ENCODE peak calls at places on chromosome 14, in ten cellular contexts. L is MM.1S, C is BJ, X is endothelial cell of umbilical vein, S is ascending aorta, J is activated B cell treated with CpG ODN at 0.5 μM for 24 hours, Z is heart right ventricle, B is uterus, R is AG10803, G is fibroblast of mammary gland. E is an unnamed sample.

GRCh38 chr14:56730468-56731145 is 79.7 kb downstream of the OTX2 start:
- DNase-seq in S (no peak), L (no peak), Z (no peak), X (no peak), B (no peak), C (no peak), R (no peak), J (no peak), G (no peak), E (no peak)

GRCh38 chr14:105013150-105013787 is 7.6 kb downstream of the CDCA4 start:
- DNase-seq in Z (peak), X (no peak), R (peak), L (no peak), G (no peak), C (no peak), S (no peak), J (no peak), B (no peak), E (peak)

GRCh38 chr14:75279739-75280447 is 1.3 kb downstream of the FOS start:
- DNase-seq in C (no peak), X (no peak), L (no peak), Z (no peak), B (peak), J (no peak), G (no peak), R (peak), S (peak), E (no peak)

GRCh38 chr14:72605096-72605920 is 288.6 kb downstream of the DPF3 start:
- DNase-seq in L (no peak), R (no peak), S (peak), Z (no peak), C (no peak), J (no peak), G (no peak), X (no peak), B (no peak), E (no peak)

GRCh38 chr14:104700747-104701215 is 11.4 kb downstream of the INF2 start:
- DNase-seq in X (no peak), G (no peak), L (no peak), C (no peak), S (no peak), B (no peak), R (no peak), J (no peak), Z (no peak), E (no peak)

GRCh38 chr14:76056128-76056527 is 70.6 kb downstream of the IFT43 start:
- DNase-seq in Z (no peak), G (peak), R (no peak), X (no peak), B (no peak), J (no peak), C (no peak), S (no peak), L (no peak), E (no peak)

GRCh38 chr14:20720741-20721140 is 24.9 kb upstream of the EDDM3A start:
- DNase-seq in X (no peak), C (no peak), G (no peak), R (no peak), Z (no peak), J (no peak), S (no peak), L (no peak), B (no peak), E (no peak)

GRCh38 chr14:79842270-79842669 is 369.0 kb downstream of the DIO2 start:
- DNase-seq in B (peak), S (peak), L (no peak), R (peak), Z (no peak), G (peak), C (peak), X (no peak), J (no peak), E (no peak)

GRCh38 chr14:94392510-94392935 is 4.1 kb upstream of the SERPINA1 start:
- DNase-seq in B (no peak), Z (no peak), L (no peak), J (no peak), C (no peak), G (peak), X (no peak), S (peak), R (peak), E (peak)

GRCh38 chr14:90726656-90727055 is 89.6 kb downstream of the TTC7B start:
- DNase-seq in S (peak), L (no peak), G (peak), B (peak), Z (no peak), R (peak), J (no peak), C (peak), X (no peak), E (no peak)

GRCh38 chr14:99838555-99839193 is 45.5 kb downstream of the EML1 start:
- DNase-seq in R (peak), B (no peak), C (no peak), L (no peak), S (no peak), Z (no peak), G (peak), X (no peak), J (no peak), E (no peak)

GRCh38 chr14:95281560-95282176 is 38.0 kb downstream of the CLMN start:
- DNase-seq in G (no peak), L (no peak), B (no peak), X (no peak), R (no peak), J (no peak), C (no peak), S (no peak), Z (no peak), E (no peak)

GRCh38 chr14:95872777-95873176 is 3.9 kb upstream of the TUNAR start:
- DNase-seq in J (no peak), C (no peak), B (no peak), Z (no peak), X (no peak), S (peak), L (no peak), G (no peak), R (no peak), E (no peak)

GRCh38 chr14:78345346-78345745 is 175.2 kb downstream of the NRXN3 start:
- DNase-seq in R (no peak), J (no peak), B (no peak), L (no peak), C (no peak), Z (no peak), S (no peak), X (no peak), G (no peak), E (no peak)

GRCh38 chr14:90450151-90450550 is 53.3 kb downstream of the CALM1 start:
- DNase-seq in B (no peak), Z (no peak), S (no peak), L (no peak), X (no peak), C (no peak), R (no peak), G (no peak), J (no peak), E (no peak)

GRCh38 chr14:92253381-92253894 is 69.5 kb upstream of the SLC24A4 start:
- DNase-seq in C (no peak), X (no peak), S (no peak), Z (no peak), J (no peak), G (no peak), R (no peak), B (no peak), L (no peak), E (no peak)

GRCh38 chr14:22226381-22226780 is 362.6 kb downstream of the DAD1 start:
- DNase-seq in X (no peak), B (no peak), J (no peak), Z (no peak), R (no peak), S (no peak), L (no peak), G (no peak), C (no peak), E (no peak)

GRCh38 chr14:64061115-64061514 is 208.3 kb downstream of the SYNE2 start:
- DNase-seq in L (no peak), J (no peak), C (no peak), B (no peak), X (no peak), S (no peak), R (no peak), G (no peak), Z (no peak), E (no peak)

GRCh38 chr14:71550367-71550766 is 381.9 kb upstream of the RGS6 start:
- DNase-seq in J (no peak), C (no peak), B (no peak), R (no peak), G (no peak), L (no peak), Z (no peak), X (no peak), S (no peak), E (peak)

GRCh38 chr14:95477411-95478089 is 38.9 kb downstream of the SYNE3 start:
- DNase-seq in R (no peak), X (no peak), B (no peak), J (no peak), S (no peak), L (no peak), Z (no peak), G (no peak), C (no peak), E (no peak)

GRCh38 chr14:52730708-52731111 is 744 bp downstream of the STYX start:
- DNase-seq in R (peak), B (no peak), L (no peak), Z (no peak), J (no peak), S (no peak), C (no peak), X (peak), G (peak), E (no peak)

GRCh38 chr14:56555921-56556570 is 23.6 kb upstream of the TMEM260 start:
- DNase-seq in L (peak), B (no peak), S (no peak), R (peak), J (no peak), X (peak), C (no peak), G (peak), Z (no peak), E (peak)

GRCh38 chr14:69090187-69090789 is 62.6 kb downstream of the DCAF5 start:
- DNase-seq in S (no peak), G (peak), L (peak), X (peak), J (no peak), C (no peak), R (peak), Z (no peak), B (no peak), E (no peak)

GRCh38 chr14:90656986-90657385 is 159.2 kb downstream of the TTC7B start:
- DNase-seq in Z (no peak), R (no peak), G (no peak), J (no peak), S (no peak), X (no peak), C (no peak), L (no peak), B (no peak), E (no peak)

GRCh38 chr14:71148627-71149026 is 241.4 kb downstream of the PCNX1 start:
- DNase-seq in S (no peak), B (no peak), C (no peak), L (no peak), G (no peak), J (no peak), Z (no peak), X (no peak), R (no peak), E (no peak)

GRCh38 chr14:77707355-77707723 is 484 bp downstream of the ALKBH1 start:
- DNase-seq in Z (no peak), B (no peak), L (no peak), X (peak), G (peak), R (peak), S (no peak), J (no peak), C (no peak), E (peak)

GRCh38 chr14:95683793-95684192 is 2.4 kb upstream of the TCL1B start:
- DNase-seq in C (no peak), L (peak), Z (no peak), G (peak), R (no peak), X (no peak), B (no peak), S (peak), J (no peak), E (peak)

GRCh38 chr14:95431199-95432145 is 85.0 kb downstream of the SYNE3 start:
- DNase-seq in J (no peak), X (peak), Z (no peak), L (no peak), B (no peak), R (peak), S (no peak), G (peak), C (no peak), E (no peak)

GRCh38 chr14:89296281-89296745 is 120.7 kb downstream of the FOXN3 start:
- DNase-seq in X (no peak), C (no peak), B (no peak), R (no peak), Z (no peak), S (no peak), J (no peak), L (no peak), G (no peak), E (no peak)

GRCh38 chr14:91273273-91273884 is 28.9 kb upstream of the GPR68 start:
- DNase-seq in J (no peak), Z (no peak), L (no peak), X (no peak), G (no peak), C (no peak), B (no peak), S (no peak), R (no peak), E (no peak)

GRCh38 chr14:46571970-46572369 is 79.6 kb downstream of the RPL10L start:
- DNase-seq in Z (no peak), R (no peak), J (no peak), S (no peak), L (no peak), B (no peak), C (no peak), X (peak), G (peak), E (no peak)

GRCh38 chr14:102908766-102909455 is 13.6 kb upstream of the AMN start:
- DNase-seq in J (no peak), R (no peak), X (no peak), B (no peak), L (no peak), G (no peak), S (no peak), C (no peak), Z (no peak), E (no peak)

GRCh38 chr14:95886366-95886765 is 9.7 kb downstream of the TUNAR start:
- DNase-seq in L (no peak), G (no peak), X (no peak), Z (no peak), B (no peak), S (no peak), J (no peak), C (no peak), R (no peak), E (no peak)

GRCh38 chr14:39581474-39581873 is 149.2 kb upstream of the FBXO33 start:
- DNase-seq in R (no peak), S (no peak), G (peak), L (no peak), J (no peak), Z (no peak), C (no peak), X (no peak), B (no peak), E (no peak)
- TF ChIP-seq CTCF in R (no peak), S (no peak), G (peak), L (peak), J (no peak), Z (no peak), C (no peak), X (no peak), B (no peak), E (peak)

GRCh38 chr14:59333235-59333634 is 131.9 kb downstream of the GPR135 start:
- DNase-seq in Z (no peak), C (no peak), G (no peak), R (no peak), S (no peak), X (no peak), L (no peak), J (no peak), B (no peak), E (no peak)

GRCh38 chr14:59339526-59339925 is 125.7 kb downstream of the GPR135 start:
- DNase-seq in L (no peak), C (no peak), S (no peak), J (no peak), X (no peak), Z (no peak), R (no peak), G (no peak), B (no peak), E (no peak)

GRCh38 chr14:59333668-59334067 is 131.5 kb downstream of the GPR135 start:
- DNase-seq in X (peak), G (peak), Z (no peak), C (peak), S (no peak), L (no peak), J (no peak), B (peak), R (peak), E (no peak)

GRCh38 chr14:59336078-59336477 is 129.1 kb downstream of the GPR135 start:
- DNase-seq in S (no peak), Z (no peak), C (no peak), J (no peak), X (peak), R (no peak), B (no peak), L (no peak), G (no peak), E (no peak)

GRCh38 chr14:59337151-59337611 is 128.0 kb downstream of the GPR135 start:
- DNase-seq in G (peak), Z (peak), L (no peak), R (peak), S (peak), B (peak), X (peak), J (no peak), C (no peak), E (no peak)
- TF ChIP-seq CTCF in G (no peak), Z (no peak), L (no peak), R (no peak), S (no peak), B (no peak), X (no peak), J (no peak), C (no peak), E (no peak)

DNA sequence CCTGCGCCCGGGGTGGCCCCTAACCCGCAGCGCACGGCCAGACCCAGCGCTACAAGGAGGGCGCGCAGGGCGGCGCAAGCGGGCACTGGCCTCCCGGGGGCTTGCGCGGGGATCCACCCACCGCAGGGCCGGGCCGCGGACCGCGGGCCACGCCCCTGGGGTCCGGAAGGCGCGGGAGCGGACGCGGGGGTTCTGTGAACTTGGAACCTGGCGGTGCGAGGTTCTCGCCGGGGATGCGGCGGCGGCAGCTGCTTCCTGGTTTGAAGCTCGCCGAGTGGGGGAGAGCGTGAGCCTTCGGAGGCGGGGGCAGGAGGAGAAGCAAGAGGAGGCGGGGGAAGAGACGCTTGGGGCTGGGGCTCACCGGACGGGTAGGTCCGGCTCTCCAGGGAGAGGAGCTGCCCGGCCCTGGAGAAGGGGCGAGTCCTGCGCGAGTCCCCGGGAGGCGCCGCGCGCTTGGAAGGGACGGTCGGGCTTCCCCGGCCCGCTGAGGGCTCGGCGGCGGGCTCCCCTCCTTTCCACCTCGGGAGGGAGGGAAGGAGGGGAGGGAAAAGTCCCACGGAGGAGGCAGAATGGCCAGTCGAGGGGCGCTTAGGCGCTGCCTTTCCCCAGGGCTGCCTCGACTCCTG is at the start of gene PRKCH:
- DNase-seq in J (peak), G (peak), Z (peak), R (peak), X (peak), B (peak), C (no peak), L (peak), S (peak), E (peak)
- TF ChIP-seq CTCF in J (no peak), G (no peak), Z (no peak), R (no peak), X (peak), B (no peak), C (peak), L (no peak), S (no peak), E (peak)

GRCh38 chr14:81170829-81171195 is 49.9 kb downstream of the GTF2A1 start:
- DNase-seq in Z (no peak), X (no peak), J (no peak), C (no peak), B (no peak), G (no peak), R (no peak), S (no peak), L (no peak), E (no peak)
- TF ChIP-seq CTCF in Z (no peak), X (no peak), J (no peak), C (no peak), B (no peak), G (no peak), R (no peak), S (no peak), L (no peak), E (no peak)

E was measured in GM10248.